ENCODE peak calls at places on chromosomes 4 and X, in seven cellular contexts. M is substantia nigra; H is DMS 273 treated with DMSO at 0.1 percent for 48 hours; A is ELR; F is Daoy; C is mesothelial cell of epicardium; B is stimulated activated CD8-positive, alpha-beta memory T cell treated with anti-CD3 and anti-CD28 coated beads, Interleukin-4, amount 100 ng/mL, for 4 hours. L is an unnamed sample.

GRCh38 chrX:77502951-77503525 is 55.8 kb downstream of the FGF16 start:
- DNase-seq in M (no peak), H (no peak), A (no peak), F (no peak), C (no peak), B (no peak), L (no peak)

GRCh38 chrX:80807606-80808159 is 2.0 kb downstream of the BRWD3 start:
- DNase-seq in M (no peak), H (no peak), A (no peak), F (no peak), C (no peak), B (no peak), L (no peak)

GRCh38 chr4:154018659-154019058 is 229.8 kb upstream of the SFRP2 start:
- DNase-seq in M (no peak), H (no peak), A (no peak), F (no peak), C (no peak), B (no peak), L (no peak)

GRCh38 chr4:163473130-163473529 is 424 bp downstream of the TKTL2 start:
- DNase-seq in M (no peak), H (no peak), A (no peak), F (no peak), C (no peak), B (no peak), L (no peak)

GRCh38 chr4:27861381-27861787 is 1000.7 kb downstream of the STIM2 start:
- DNase-seq in M (no peak), H (no peak), A (peak), F (no peak), C (no peak), B (no peak), L (no peak)

GRCh38 chr4:73341454-73341853 is 62.6 kb upstream of the ALB start:
- DNase-seq in M (peak), H (peak), A (peak), F (peak), C (no peak), B (no peak), L (no peak)

GRCh38 chr4:123832173-123833026 is 435.8 kb downstream of the SPRY1 start:
- DNase-seq in M (no peak), H (no peak), A (peak), F (peak), C (no peak), B (no peak), L (peak)

GRCh38 chrX:41482153-41482850 is 35.2 kb downstream of the NYX start:
- DNase-seq in M (no peak), H (no peak), A (no peak), F (no peak), C (no peak), B (no peak), L (no peak)

GRCh38 chr4:151294833-151295496 is 18.0 kb downstream of the PRSS48 start:
- DNase-seq in M (no peak), H (no peak), A (no peak), F (no peak), C (no peak), B (no peak), L (no peak)

GRCh38 chr4:54941994-54942552 is 183.3 kb downstream of the KDR start:
- DNase-seq in M (no peak), H (no peak), A (no peak), F (no peak), C (no peak), B (no peak), L (peak)

L was measured in left ventricle myocardium inferior.